ENCODE peak calls at places on chromosome 4, in eight cellular contexts. Y, G, T, J, Z, K, Q and N are unnamed samples.

GRCh38 chr4:14169460-14169859 is 541.9 kb upstream of the BOD1L1 start:
- DNase-seq in Z (no peak), G (no peak), Q (no peak), Y (no peak), T (no peak), K (peak), J (no peak), N (no peak)

GRCh38 chr4:151104621-151105020 is 5.2 kb downstream of the RPS3A start:
- DNase-seq in K (no peak), Q (no peak), J (no peak), Y (no peak), T (no peak), G (no peak), Z (no peak), N (no peak)

GRCh38 chr4:8176547-8177399 is 18.2 kb upstream of the ABLIM2 start:
- DNase-seq in G (peak), K (peak), J (no peak), Y (peak), T (no peak), Z (no peak), Q (peak), N (no peak)

GRCh38 chr4:89493367-89493766 is 185.8 kb upstream of the GPRIN3 start:
- DNase-seq in Y (no peak), J (no peak), K (no peak), Z (no peak), T (no peak), G (no peak), Q (no peak), N (no peak)

GRCh38 chr4:168978001-168978700 is 31.9 kb downstream of the CBR4 start:
- DNase-seq in Y (no peak), G (no peak), K (peak), J (no peak), Z (no peak), Q (no peak), T (no peak), N (no peak)

GRCh38 chr4:89724716-89725115 is 112.2 kb downstream of the SNCA start:
- DNase-seq in T (no peak), G (no peak), Q (no peak), J (no peak), Y (no peak), K (peak), Z (no peak), N (no peak)

GRCh38 chr4:169202143-169202699 is 68.5 kb downstream of the SH3RF1 start:
- DNase-seq in Z (no peak), Q (no peak), G (no peak), Y (no peak), T (no peak), K (no peak), J (no peak), N (no peak)

GRCh38 chr4:100828986-100829685 is 311.3 kb upstream of the EMCN start:
- DNase-seq in Z (no peak), Q (no peak), T (no peak), Y (no peak), J (no peak), G (no peak), K (peak), N (no peak)